ENCODE peak calls at places on chromosomes 4 and X, in eight cellular contexts. One of them, this sample, is unnamed.

GRCh38 chr4:26779674-26780073 is 81.0 kb upstream of the STIM2 start:
- DNase-seq in left ventricle myocardium superior: peak; percentile 32
- DNase-seq in BJ: no peak
- DNase-seq in Right ventricle myocardium superior: no peak
- DNase-seq in adrenal gland: peak; percentile 33
- DNase-seq in choroid plexus epithelial cell: peak; percentile 14
- DNase-seq in WTC11: no peak
- DNase-seq in NCI-H1930: no peak
- DNase-seq in this sample: no peak

GRCh38 chrX:38327007-38327774 is at the start of gene RPGR:
- DNase-seq in left ventricle myocardium superior: peak; percentile 95
- DNase-seq in NCI-H1930: peak; percentile 86
- DNase-seq in choroid plexus epithelial cell: peak; percentile 96
- DNase-seq in adrenal gland: peak; percentile 95
- DNase-seq in Right ventricle myocardium superior: peak; percentile 95
- DNase-seq in WTC11: peak; percentile 93
- DNase-seq in BJ: peak; percentile 45
- DNase-seq in this sample: peak; percentile 97

GRCh38 chr4:119638359-119638758 is 9.8 kb upstream of the PDE5A start:
- DNase-seq in Right ventricle myocardium superior: no peak
- DNase-seq in BJ: no peak
- DNase-seq in choroid plexus epithelial cell: no peak
- DNase-seq in WTC11: no peak
- DNase-seq in adrenal gland: no peak
- DNase-seq in NCI-H1930: no peak
- DNase-seq in left ventricle myocardium superior: no peak
- DNase-seq in this sample: no peak

GRCh38 chr4:5881340-5881739 is 11.5 kb downstream of the CRMP1 start:
- DNase-seq in choroid plexus epithelial cell: peak; percentile 12
- DNase-seq in BJ: no peak
- DNase-seq in NCI-H1930: no peak
- DNase-seq in WTC11: no peak
- DNase-seq in adrenal gland: no peak
- DNase-seq in Right ventricle myocardium superior: no peak
- DNase-seq in left ventricle myocardium superior: no peak
- DNase-seq in this sample: no peak

GRCh38 chr4:20075479-20075878 is 176.2 kb upstream of the SLIT2 start:
- DNase-seq in NCI-H1930: no peak
- DNase-seq in BJ: no peak
- DNase-seq in Right ventricle myocardium superior: no peak
- DNase-seq in WTC11: no peak
- DNase-seq in choroid plexus epithelial cell: peak; percentile 33
- DNase-seq in adrenal gland: no peak
- DNase-seq in left ventricle myocardium superior: no peak
- DNase-seq in this sample: no peak

GRCh38 chrX:75303795-75304194 is 29.9 kb downstream of the UPRT start:
- DNase-seq in NCI-H1930: no peak
- DNase-seq in WTC11: no peak
- DNase-seq in BJ: peak; percentile 13
- DNase-seq in adrenal gland: no peak
- DNase-seq in left ventricle myocardium superior: no peak
- DNase-seq in Right ventricle myocardium superior: no peak
- DNase-seq in choroid plexus epithelial cell: peak; percentile 76
- DNase-seq in this sample: no peak

GRCh38 chr4:48710446-48711209 is 69.5 kb downstream of the FRYL start:
- DNase-seq in WTC11: no peak
- DNase-seq in choroid plexus epithelial cell: peak; percentile 45
- DNase-seq in Right ventricle myocardium superior: no peak
- DNase-seq in left ventricle myocardium superior: no peak
- DNase-seq in adrenal gland: no peak
- DNase-seq in BJ: no peak
- DNase-seq in NCI-H1930: no peak
- DNase-seq in this sample: no peak

GRCh38 chr4:54882616-54883015 is 224.9 kb downstream of the KIT start:
- DNase-seq in choroid plexus epithelial cell: peak; percentile 56
- DNase-seq in left ventricle myocardium superior: no peak
- DNase-seq in Right ventricle myocardium superior: no peak
- DNase-seq in BJ: no peak
- DNase-seq in WTC11: no peak
- DNase-seq in NCI-H1930: no peak
- DNase-seq in adrenal gland: no peak
- DNase-seq in this sample: no peak

GRCh38 chr4:94472056-94472826 is 20.5 kb downstream of the PDLIM5 start:
- DNase-seq in NCI-H1930: no peak
- DNase-seq in WTC11: no peak
- DNase-seq in BJ: no peak
- DNase-seq in adrenal gland: no peak
- DNase-seq in left ventricle myocardium superior: no peak
- DNase-seq in Right ventricle myocardium superior: no peak
- DNase-seq in choroid plexus epithelial cell: peak; percentile 60
- DNase-seq in this sample: no peak

GRCh38 chr4:85808864-85809263 is 333.9 kb downstream of the ARHGAP24 start:
- DNase-seq in left ventricle myocardium superior: no peak
- DNase-seq in WTC11: no peak
- DNase-seq in choroid plexus epithelial cell: no peak
- DNase-seq in adrenal gland: no peak
- DNase-seq in NCI-H1930: no peak
- DNase-seq in BJ: no peak
- DNase-seq in Right ventricle myocardium superior: no peak
- DNase-seq in this sample: no peak

GRCh38 chrX:44874481-44875184 is 1.6 kb downstream of the KDM6A start:
- DNase-seq in left ventricle myocardium superior: no peak
- DNase-seq in adrenal gland: no peak
- DNase-seq in BJ: no peak
- DNase-seq in choroid plexus epithelial cell: peak; percentile 27
- DNase-seq in NCI-H1930: no peak
- DNase-seq in Right ventricle myocardium superior: no peak
- DNase-seq in WTC11: no peak
- DNase-seq in this sample: no peak